ENCODE peak calls at places on chromosomes 5 and 9, in four cellular contexts. L, J, U and H are unnamed samples. For H3K9me3, the result is how much of the 10 kb centered on the place peaks cover.

GRCh38 chr5:120527251-120527650 is 63.2 kb downstream of the PRR16 start:
- DNase-seq in J (no peak), U (no peak), L (no peak), H (no peak)

GRCh38 chr5:168649306-168649705 is 70.1 kb upstream of the PANK3 start:
- DNase-seq in L (no peak), U (no peak), J (no peak), H (no peak)

GRCh38 chr5:149675467-149676201 is 54.5 kb upstream of the PPARGC1B start:
- DNase-seq in J (peak), U (no peak), L (no peak), H (no peak)

GRCh38 chr5:78523314-78524193 is 125.0 kb downstream of the LHFPL2 start:
- DNase-seq in L (no peak), U (no peak), J (no peak), H (no peak)

GRCh38 chr9:81621785-81622243 is 67.5 kb downstream of the TLE1 start:
- DNase-seq in U (no peak), J (no peak), L (no peak), H (no peak)

GRCh38 chr5:8875722-8876121 is 670.2 kb downstream of the SEMA5A start:
- DNase-seq in J (no peak), L (no peak), U (no peak), H (no peak)

GRCh38 chr5:124806026-124806856 is 59.8 kb upstream of the ZNF608 start:
- DNase-seq in L (peak), J (peak), U (peak), H (peak)

GRCh38 chr9:4987996-4988421 is 2.9 kb downstream of the JAK2 start:
- DNase-seq in U (peak), J (peak), L (no peak), H (no peak)

GRCh38 chr9:97109194-97109811 is 70.4 kb upstream of the CTSV start:
- DNase-seq in J (peak), U (peak), L (no peak), H (no peak)

GRCh38 chr9:119412399-119412798 is 43.2 kb upstream of the BRINP1 start:
- DNase-seq in J (no peak), U (no peak), L (no peak), H (no peak)

GRCh38 chr5:141388661-141389060 is 1.2 kb downstream of the PCDHGB4 start:
- DNase-seq in L (no peak), U (no peak), J (no peak), H (no peak)
- H3K9me3 ChIP-seq in L (under half), U (half or more), J (under half), H (under half)

DNA sequence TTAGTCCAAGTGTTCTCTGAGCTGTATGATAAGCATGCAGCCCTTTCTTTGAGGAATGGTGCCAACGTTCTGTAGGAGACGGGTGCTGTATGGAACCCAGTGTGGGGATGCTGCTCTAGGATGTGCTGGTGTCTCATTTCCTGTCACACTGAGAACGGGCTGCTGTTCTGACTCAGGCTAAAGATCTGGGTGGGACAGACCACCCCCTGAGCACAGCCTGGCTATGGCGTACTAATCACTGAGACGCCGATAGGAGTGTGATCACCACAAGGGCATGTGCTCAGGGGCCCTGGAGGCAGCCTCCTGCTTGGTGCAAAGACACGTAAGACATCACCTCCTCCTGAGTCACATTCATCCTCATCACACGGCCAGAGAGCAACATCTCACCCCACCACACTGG is 240.3 kb downstream of the IRX2 start:
- DNase-seq in L (no peak), U (no peak), J (no peak), H (no peak)
- H3K9me3 ChIP-seq in L (under half), U (under half), J (under half), H (under half)

GRCh38 chr9:135644631-135645218 is 5.4 kb upstream of the GLT6D1 start:
- DNase-seq in L (no peak), U (no peak), J (no peak), H (no peak)
- H3K9me3 ChIP-seq in L (under half), U (half or more), J (under half), H (under half)

GRCh38 chr5:136957428-136957827 is 541.7 kb downstream of the SPOCK1 start:
- DNase-seq in J (no peak), U (peak), L (no peak), H (no peak)
- H3K9me3 ChIP-seq in J (under half), U (under half), L (under half), H (under half)

DNA sequence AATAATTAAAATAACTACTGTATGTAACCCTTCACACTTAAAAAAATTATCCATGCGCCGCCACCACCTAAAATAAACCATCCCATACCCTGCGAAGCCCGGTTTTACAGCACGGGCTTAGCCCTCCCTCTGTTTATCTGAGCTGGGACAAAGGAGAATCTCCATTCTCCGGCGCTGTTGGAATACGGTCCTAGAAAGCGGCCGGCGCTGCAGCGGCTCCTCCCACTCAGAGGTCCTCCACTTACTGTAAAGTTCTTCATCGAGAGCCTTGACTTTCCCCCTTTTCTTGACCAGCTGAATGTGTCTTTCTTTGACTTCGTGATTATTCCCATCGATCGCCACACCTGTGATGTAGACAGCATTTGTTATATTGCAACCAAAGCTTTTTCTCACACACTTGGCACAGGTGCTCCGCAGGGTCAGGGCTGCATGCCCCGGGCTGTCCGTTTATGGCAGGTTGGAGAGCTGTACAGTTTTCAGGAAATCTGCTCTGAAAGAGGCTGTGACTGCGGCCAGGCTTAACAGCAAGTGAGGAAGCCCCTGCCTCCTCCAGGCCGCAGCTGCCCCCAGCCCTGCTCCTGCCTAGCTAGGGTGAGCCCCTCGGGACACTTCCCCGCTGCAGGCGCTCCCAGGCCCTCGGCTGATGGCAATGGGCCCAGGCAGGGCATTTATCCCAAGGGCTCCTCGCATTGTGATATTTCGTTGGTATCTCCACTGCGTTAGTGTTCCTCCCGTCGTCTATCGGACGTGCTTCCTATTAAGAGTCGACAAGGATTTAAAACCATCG is 16.7 kb downstream of the GFPT2 start:
- DNase-seq in L (no peak), J (peak), U (no peak), H (peak)
- H3K9me3 ChIP-seq in L (under half), J (under half), U (under half), H (under half)

GRCh38 chr5:2531318-2531717 is 220.2 kb downstream of the IRX2 start:
- DNase-seq in L (no peak), U (no peak), J (no peak), H (no peak)

GRCh38 chr5:2532809-2533208 is 218.7 kb downstream of the IRX2 start:
- DNase-seq in U (no peak), L (no peak), J (no peak), H (no peak)

GRCh38 chr5:2529371-2530100 is 221.9 kb downstream of the IRX2 start:
- DNase-seq in L (no peak), J (no peak), U (no peak), H (peak)

GRCh38 chr5:2534251-2534650 is 217.2 kb downstream of the IRX2 start:
- DNase-seq in L (no peak), J (no peak), U (no peak), H (no peak)

GRCh38 chr5:2530609-2531008 is 220.9 kb downstream of the IRX2 start:
- DNase-seq in J (no peak), U (no peak), L (no peak), H (no peak)
- H3K9me3 ChIP-seq in J (under half), U (under half), L (under half), H (under half)

GRCh38 chr5:80738466-80738865 is 83.7 kb upstream of the DHFR start:
- DNase-seq in L (no peak), U (no peak), J (no peak), H (no peak)
- H3K9me3 ChIP-seq in L (under half), U (under half), J (under half), H (under half)

GRCh38 chr9:137948642-137949041 is 71.1 kb downstream of the CACNA1B start:
- DNase-seq in L (no peak), J (no peak), U (no peak), H (no peak)
- H3K9me3 ChIP-seq in L (under half), J (under half), U (under half), H (under half)

GRCh38 chr9:135647897-135648296 is 8.6 kb upstream of the GLT6D1 start:
- DNase-seq in U (no peak), L (no peak), J (no peak), H (no peak)

GRCh38 chr9:135650408-135650807 is 11.1 kb upstream of the GLT6D1 start:
- DNase-seq in U (no peak), J (no peak), L (no peak), H (no peak)

GRCh38 chr9:135649508-135649907 is 10.2 kb upstream of the GLT6D1 start:
- DNase-seq in J (no peak), U (no peak), L (no peak), H (no peak)

GRCh38 chr9:135648494-135649410 is 9.4 kb upstream of the GLT6D1 start:
- DNase-seq in L (no peak), U (no peak), J (no peak), H (no peak)
- H3K9me3 ChIP-seq in L (under half), U (half or more), J (under half), H (under half)